ENCODE peak calls at places on chromosomes 7 and 10, in ten cellular contexts. J, O, D, Q, Y, H, S, X, I and Z are unnamed samples.

GRCh38 chr10:131841131-131841661 is 59.6 kb upstream of the PPP2R2D start:
- DNase-seq in J (peak), O (peak), D (no peak), Q (no peak), Y (no peak), H (no peak), S (no peak), X (peak), I (no peak), Z (peak)

GRCh38 chr7:5489991-5490536 is 66.4 kb upstream of the TNRC18 start:
- DNase-seq in J (no peak), O (no peak), D (no peak), Q (no peak), Y (no peak), H (no peak), S (no peak), X (no peak), I (no peak), Z (no peak)

GRCh38 chr10:46237815-46238510 is 48.8 kb upstream of the ANTXRL start:
- DNase-seq in J (no peak), O (no peak), D (no peak), Q (no peak), Y (no peak), H (no peak), S (no peak), X (no peak), I (no peak), Z (no peak)

GRCh38 chr7:2488681-2489080 is 12.5 kb upstream of the GRIFIN start:
- DNase-seq in J (no peak), O (no peak), D (no peak), Q (no peak), Y (no peak), H (no peak), S (no peak), X (no peak), I (no peak), Z (no peak)

GRCh38 chr10:70381491-70382421 is 669 bp downstream of the LRRC20 start:
- DNase-seq in J (peak), O (peak), D (peak), Q (peak), Y (no peak), H (peak), S (no peak), X (peak), I (no peak), Z (peak)

GRCh38 chr10:546971-547590 is 142.4 kb downstream of the DIP2C start:
- DNase-seq in J (no peak), O (no peak), D (peak), Q (peak), Y (no peak), H (peak), S (peak), X (peak), I (no peak), Z (peak)

GRCh38 chr7:5769571-5769970 is 11.9 kb downstream of the RNF216 start:
- DNase-seq in J (no peak), O (no peak), D (no peak), Q (no peak), Y (no peak), H (no peak), S (no peak), X (no peak), I (no peak), Z (no peak)

GRCh38 chr7:70764004-70764691 is 367.8 kb upstream of the GALNT17 start:
- DNase-seq in J (peak), O (no peak), D (no peak), Q (no peak), Y (no peak), H (no peak), S (no peak), X (no peak), I (no peak), Z (no peak)

GRCh38 chr10:6665847-6666246 is 85.8 kb upstream of the PRKCQ start:
- DNase-seq in J (peak), O (no peak), D (no peak), Q (no peak), Y (no peak), H (no peak), S (no peak), X (no peak), I (no peak), Z (no peak)

GRCh38 chr10:10256860-10257259 is 760.8 kb upstream of the CELF2 start:
- DNase-seq in J (no peak), O (no peak), D (no peak), Q (no peak), Y (no peak), H (no peak), S (no peak), X (no peak), I (no peak), Z (no peak)

GRCh38 chr7:26620352-26620751 is 244.0 kb downstream of the SKAP2 start:
- DNase-seq in J (peak), O (no peak), D (peak), Q (no peak), Y (no peak), H (peak), S (peak), X (peak), I (no peak), Z (no peak)

GRCh38 chr7:151716339-151716722 is 160.6 kb downstream of the PRKAG2 start:
- DNase-seq in J (no peak), O (no peak), D (no peak), Q (no peak), Y (no peak), H (no peak), S (no peak), X (no peak), I (no peak), Z (no peak)

GRCh38 chr7:96739167-96739566 is 29.5 kb upstream of the SEM1 start:
- DNase-seq in J (no peak), O (no peak), D (no peak), Q (no peak), Y (no peak), H (no peak), S (no peak), X (no peak), I (no peak), Z (no peak)

GRCh38 chr7:16644624-16644986 is 949 bp downstream of the ANKMY2 start:
- DNase-seq in J (peak), O (peak), D (peak), Q (peak), Y (peak), H (peak), S (no peak), X (peak), I (no peak), Z (peak)